ENCODE peak calls at places on chromosomes 4 and X, in ten cellular contexts. One of them, this sample, is unnamed.

GRCh38 chrX:139388234-139388633 is 142.3 kb upstream of the F9 start:
- DNase-seq in fibroblast of mammary gland: peak; percentile 28
- DNase-seq in stimulated activated CD4-positive, alpha-beta T cell treated with anti-CD3 and anti-CD28 coated beads, Interleukin-2, amount 100 ng/mL, for 24 hours: no peak
- DNase-seq in AG09319: no peak
- DNase-seq in hypothalamus: no peak
- DNase-seq in H9: no peak
- DNase-seq in posterior cingulate gyrus: no peak
- DNase-seq in H1: no peak
- DNase-seq in choroid plexus epithelial cell: no peak
- DNase-seq in amygdala: no peak
- DNase-seq in this sample: no peak

GRCh38 chrX:87664381-87664780 is 146.8 kb downstream of the KLHL4 start:
- DNase-seq in amygdala: no peak
- DNase-seq in stimulated activated CD4-positive, alpha-beta T cell treated with anti-CD3 and anti-CD28 coated beads, Interleukin-2, amount 100 ng/mL, for 24 hours: no peak
- DNase-seq in H9: no peak
- DNase-seq in hypothalamus: no peak
- DNase-seq in AG09319: no peak
- DNase-seq in choroid plexus epithelial cell: peak; percentile 62
- DNase-seq in posterior cingulate gyrus: no peak
- DNase-seq in fibroblast of mammary gland: peak; percentile 46
- DNase-seq in H1: no peak
- DNase-seq in this sample: no peak

GRCh38 chr4:88745581-88746163 is 48.0 kb upstream of the NAP1L5 start:
- DNase-seq in posterior cingulate gyrus: no peak
- DNase-seq in H9: no peak
- DNase-seq in AG09319: no peak
- DNase-seq in choroid plexus epithelial cell: no peak
- DNase-seq in hypothalamus: no peak
- DNase-seq in amygdala: no peak
- DNase-seq in stimulated activated CD4-positive, alpha-beta T cell treated with anti-CD3 and anti-CD28 coated beads, Interleukin-2, amount 100 ng/mL, for 24 hours: no peak
- DNase-seq in fibroblast of mammary gland: no peak
- DNase-seq in H1: no peak
- DNase-seq in this sample: no peak

GRCh38 chrX:45344597-45344996 is 143.9 kb upstream of the DIPK2B start:
- DNase-seq in stimulated activated CD4-positive, alpha-beta T cell treated with anti-CD3 and anti-CD28 coated beads, Interleukin-2, amount 100 ng/mL, for 24 hours: no peak
- DNase-seq in hypothalamus: no peak
- DNase-seq in choroid plexus epithelial cell: peak; percentile 18
- DNase-seq in amygdala: no peak
- DNase-seq in AG09319: peak; percentile 70
- DNase-seq in posterior cingulate gyrus: no peak
- DNase-seq in H1: no peak
- DNase-seq in H9: no peak
- DNase-seq in fibroblast of mammary gland: peak; percentile 94
- DNase-seq in this sample: no peak

GRCh38 chrX:107117993-107118321 is 665 bp downstream of the RBM41 start:
- DNase-seq in choroid plexus epithelial cell: peak; percentile 5
- DNase-seq in H9: no peak
- DNase-seq in amygdala: no peak
- DNase-seq in H1: no peak
- DNase-seq in posterior cingulate gyrus: no peak
- DNase-seq in AG09319: no peak
- DNase-seq in fibroblast of mammary gland: peak; percentile 3
- DNase-seq in stimulated activated CD4-positive, alpha-beta T cell treated with anti-CD3 and anti-CD28 coated beads, Interleukin-2, amount 100 ng/mL, for 24 hours: no peak
- DNase-seq in hypothalamus: no peak
- DNase-seq in this sample: no peak

GRCh38 chr4:173860079-173860478 is 330.1 kb upstream of the HAND2 start:
- DNase-seq in stimulated activated CD4-positive, alpha-beta T cell treated with anti-CD3 and anti-CD28 coated beads, Interleukin-2, amount 100 ng/mL, for 24 hours: no peak
- DNase-seq in fibroblast of mammary gland: no peak
- DNase-seq in posterior cingulate gyrus: no peak
- DNase-seq in choroid plexus epithelial cell: no peak
- DNase-seq in AG09319: no peak
- DNase-seq in H1: no peak
- DNase-seq in hypothalamus: no peak
- DNase-seq in amygdala: no peak
- DNase-seq in H9: no peak
- DNase-seq in this sample: no peak

GRCh38 chr4:175190654-175191053 is 272.5 kb downstream of the ADAM29 start:
- DNase-seq in H1: no peak
- DNase-seq in AG09319: no peak
- DNase-seq in posterior cingulate gyrus: no peak
- DNase-seq in H9: no peak
- DNase-seq in choroid plexus epithelial cell: no peak
- DNase-seq in amygdala: no peak
- DNase-seq in hypothalamus: no peak
- DNase-seq in fibroblast of mammary gland: no peak
- DNase-seq in stimulated activated CD4-positive, alpha-beta T cell treated with anti-CD3 and anti-CD28 coated beads, Interleukin-2, amount 100 ng/mL, for 24 hours: no peak
- DNase-seq in this sample: no peak

GRCh38 chr4:98626350-98626749 is 32.1 kb downstream of the TSPAN5 start:
- DNase-seq in hypothalamus: no peak
- DNase-seq in stimulated activated CD4-positive, alpha-beta T cell treated with anti-CD3 and anti-CD28 coated beads, Interleukin-2, amount 100 ng/mL, for 24 hours: no peak
- DNase-seq in choroid plexus epithelial cell: peak; percentile 93
- DNase-seq in amygdala: no peak
- DNase-seq in posterior cingulate gyrus: peak; percentile 77
- DNase-seq in H9: peak; percentile 70
- DNase-seq in AG09319: peak; percentile 47
- DNase-seq in fibroblast of mammary gland: peak; percentile 93
- DNase-seq in H1: peak; percentile 31
- DNase-seq in this sample: no peak

GRCh38 chr4:147110473-147110872 is 164.8 kb upstream of the TTC29 start:
- DNase-seq in fibroblast of mammary gland: no peak
- DNase-seq in H9: no peak
- DNase-seq in hypothalamus: no peak
- DNase-seq in amygdala: no peak
- DNase-seq in AG09319: no peak
- DNase-seq in H1: no peak
- DNase-seq in posterior cingulate gyrus: no peak
- DNase-seq in stimulated activated CD4-positive, alpha-beta T cell treated with anti-CD3 and anti-CD28 coated beads, Interleukin-2, amount 100 ng/mL, for 24 hours: no peak
- DNase-seq in choroid plexus epithelial cell: no peak
- DNase-seq in this sample: no peak

GRCh38 chr4:95165926-95166524 is 382.7 kb downstream of the UNC5C start:
- DNase-seq in posterior cingulate gyrus: no peak
- DNase-seq in choroid plexus epithelial cell: peak; percentile 86
- DNase-seq in stimulated activated CD4-positive, alpha-beta T cell treated with anti-CD3 and anti-CD28 coated beads, Interleukin-2, amount 100 ng/mL, for 24 hours: no peak
- DNase-seq in hypothalamus: no peak
- DNase-seq in H9: no peak
- DNase-seq in H1: no peak
- DNase-seq in amygdala: no peak
- DNase-seq in fibroblast of mammary gland: peak; percentile 72
- DNase-seq in AG09319: peak; percentile 10
- DNase-seq in this sample: peak; percentile 29

GRCh38 chr4:147078875-147079658 is 133.4 kb upstream of the TTC29 start:
- DNase-seq in fibroblast of mammary gland: no peak
- DNase-seq in posterior cingulate gyrus: no peak
- DNase-seq in AG09319: no peak
- DNase-seq in stimulated activated CD4-positive, alpha-beta T cell treated with anti-CD3 and anti-CD28 coated beads, Interleukin-2, amount 100 ng/mL, for 24 hours: no peak
- DNase-seq in hypothalamus: peak; percentile 5
- DNase-seq in choroid plexus epithelial cell: no peak
- DNase-seq in amygdala: no peak
- DNase-seq in H1: no peak
- DNase-seq in H9: no peak
- DNase-seq in this sample: no peak

GRCh38 chr4:135382280-135382679 is 1180.7 kb upstream of the PABPC4L start:
- DNase-seq in fibroblast of mammary gland: no peak
- DNase-seq in stimulated activated CD4-positive, alpha-beta T cell treated with anti-CD3 and anti-CD28 coated beads, Interleukin-2, amount 100 ng/mL, for 24 hours: no peak
- DNase-seq in amygdala: no peak
- DNase-seq in AG09319: no peak
- DNase-seq in H9: no peak
- DNase-seq in posterior cingulate gyrus: no peak
- DNase-seq in H1: no peak
- DNase-seq in hypothalamus: no peak
- DNase-seq in choroid plexus epithelial cell: peak; percentile 85
- DNase-seq in this sample: no peak

GRCh38 chrX:96837808-96838207 is 45.9 kb upstream of the RPA4 start:
- DNase-seq in choroid plexus epithelial cell: peak; percentile 31
- DNase-seq in amygdala: no peak
- DNase-seq in hypothalamus: no peak
- DNase-seq in H1: no peak
- DNase-seq in H9: no peak
- DNase-seq in posterior cingulate gyrus: no peak
- DNase-seq in stimulated activated CD4-positive, alpha-beta T cell treated with anti-CD3 and anti-CD28 coated beads, Interleukin-2, amount 100 ng/mL, for 24 hours: no peak
- DNase-seq in AG09319: no peak
- DNase-seq in fibroblast of mammary gland: peak; percentile 10
- DNase-seq in this sample: no peak

GRCh38 chr4:139619644-139620043 is 46.0 kb upstream of the MGST2 start:
- DNase-seq in AG09319: no peak
- DNase-seq in hypothalamus: no peak
- DNase-seq in choroid plexus epithelial cell: peak; percentile 58
- DNase-seq in posterior cingulate gyrus: no peak
- DNase-seq in H1: no peak
- DNase-seq in H9: no peak
- DNase-seq in amygdala: no peak
- DNase-seq in fibroblast of mammary gland: peak; percentile 42
- DNase-seq in stimulated activated CD4-positive, alpha-beta T cell treated with anti-CD3 and anti-CD28 coated beads, Interleukin-2, amount 100 ng/mL, for 24 hours: no peak
- DNase-seq in this sample: no peak

GRCh38 chr4:3446631-3447320 is 5.0 kb downstream of the HGFAC start:
- DNase-seq in AG09319: no peak
- DNase-seq in hypothalamus: no peak
- DNase-seq in amygdala: no peak
- DNase-seq in H9: no peak
- DNase-seq in choroid plexus epithelial cell: no peak
- DNase-seq in fibroblast of mammary gland: no peak
- DNase-seq in posterior cingulate gyrus: peak; percentile 59
- DNase-seq in stimulated activated CD4-positive, alpha-beta T cell treated with anti-CD3 and anti-CD28 coated beads, Interleukin-2, amount 100 ng/mL, for 24 hours: no peak
- DNase-seq in H1: no peak
- DNase-seq in this sample: no peak